ENCODE peak calls at places on chromosomes 13 and 19, in five cellular contexts. One of them, this sample, is unnamed.

GRCh38 chr19:6680141-6680540 is 10.2 kb upstream of the TNFSF14 start:
- DNase-seq in mucosa of descending colon: no peak
- DNase-seq in PC-3: peak
- DNase-seq in cardiac muscle cell: no peak
- DNase-seq in esophagus squamous epithelium: no peak
- DNase-seq in this sample: no peak

GRCh38 chr19:19214892-19215291 is 3.1 kb downstream of the NCAN start:
- DNase-seq in mucosa of descending colon: peak
- DNase-seq in PC-3: peak
- DNase-seq in cardiac muscle cell: peak
- DNase-seq in esophagus squamous epithelium: no peak
- DNase-seq in this sample: peak

GRCh38 chr13:77028202-77028601 is 1.2 kb upstream of the FBXL3 start:
- DNase-seq in mucosa of descending colon: no peak
- DNase-seq in PC-3: no peak
- DNase-seq in cardiac muscle cell: no peak
- DNase-seq in esophagus squamous epithelium: no peak
- DNase-seq in this sample: peak

GRCh38 chr13:55567721-55568625 is 1572.7 kb upstream of the PRR20A start:
- DNase-seq in mucosa of descending colon: no peak
- DNase-seq in PC-3: no peak
- DNase-seq in cardiac muscle cell: no peak
- DNase-seq in esophagus squamous epithelium: no peak
- DNase-seq in this sample: no peak

GRCh38 chr19:49809155-49809986 is 3.7 kb downstream of the FUZ start:
- DNase-seq in mucosa of descending colon: peak
- DNase-seq in PC-3: peak
- DNase-seq in cardiac muscle cell: peak
- DNase-seq in esophagus squamous epithelium: no peak
- DNase-seq in this sample: no peak

GRCh38 chr19:40421468-40421778 is 4.4 kb downstream of the SERTAD1 start:
- DNase-seq in mucosa of descending colon: no peak
- DNase-seq in PC-3: no peak
- DNase-seq in cardiac muscle cell: no peak
- DNase-seq in esophagus squamous epithelium: no peak
- DNase-seq in this sample: no peak

GRCh38 chr19:30229524-30230174 is 142.5 kb upstream of the ZNF536 start:
- DNase-seq in mucosa of descending colon: no peak
- DNase-seq in PC-3: no peak
- DNase-seq in cardiac muscle cell: no peak
- DNase-seq in esophagus squamous epithelium: no peak
- DNase-seq in this sample: no peak

GRCh38 chr13:111429064-111429558 is 108.7 kb downstream of the TEX29 start:
- DNase-seq in mucosa of descending colon: no peak
- DNase-seq in PC-3: peak
- DNase-seq in cardiac muscle cell: peak
- DNase-seq in esophagus squamous epithelium: no peak
- DNase-seq in this sample: peak

GRCh38 chr13:45859682-45860081 is 8.1 kb upstream of the SIAH3 start:
- DNase-seq in mucosa of descending colon: no peak
- DNase-seq in PC-3: no peak
- DNase-seq in cardiac muscle cell: peak
- DNase-seq in esophagus squamous epithelium: no peak
- DNase-seq in this sample: no peak

GRCh38 chr13:79593121-79593520 is 112.2 kb downstream of the NDFIP2 start:
- DNase-seq in mucosa of descending colon: no peak
- DNase-seq in PC-3: no peak
- DNase-seq in cardiac muscle cell: no peak
- DNase-seq in esophagus squamous epithelium: no peak
- DNase-seq in this sample: no peak

GRCh38 chr19:6528544-6529121 is 2.2 kb upstream of the TNFSF9 start:
- DNase-seq in mucosa of descending colon: peak
- DNase-seq in PC-3: no peak
- DNase-seq in cardiac muscle cell: peak
- DNase-seq in esophagus squamous epithelium: no peak
- DNase-seq in this sample: no peak

GRCh38 chr13:51152713-51153112 is 41.6 kb upstream of the C13orf42 start:
- DNase-seq in mucosa of descending colon: no peak
- DNase-seq in PC-3: no peak
- DNase-seq in cardiac muscle cell: no peak
- DNase-seq in esophagus squamous epithelium: no peak
- DNase-seq in this sample: no peak

GRCh38 chr19:1668339-1669123 is 16.1 kb upstream of the TCF3 start:
- DNase-seq in mucosa of descending colon: no peak
- DNase-seq in PC-3: no peak
- DNase-seq in cardiac muscle cell: peak
- DNase-seq in esophagus squamous epithelium: no peak
- DNase-seq in this sample: no peak

GRCh38 chr13:84951128-84951527 is 848.1 kb downstream of the SLITRK6 start:
- DNase-seq in mucosa of descending colon: no peak
- DNase-seq in PC-3: peak
- DNase-seq in cardiac muscle cell: no peak
- DNase-seq in esophagus squamous epithelium: no peak
- DNase-seq in this sample: no peak

GRCh38 chr13:81058916-81059290 is 718.0 kb upstream of the SPRY2 start:
- DNase-seq in mucosa of descending colon: no peak
- DNase-seq in PC-3: peak
- DNase-seq in cardiac muscle cell: no peak
- DNase-seq in esophagus squamous epithelium: no peak
- DNase-seq in this sample: no peak

GRCh38 chr19:40862785-40863184 is 12.5 kb upstream of the CYP2A6 start:
- DNase-seq in mucosa of descending colon: no peak
- DNase-seq in PC-3: peak
- DNase-seq in cardiac muscle cell: no peak
- DNase-seq in esophagus squamous epithelium: no peak
- DNase-seq in this sample: no peak

GRCh38 chr13:35763805-35764170 is 287.3 kb upstream of the MAB21L1 start:
- DNase-seq in mucosa of descending colon: no peak
- DNase-seq in PC-3: no peak
- DNase-seq in cardiac muscle cell: no peak
- DNase-seq in esophagus squamous epithelium: no peak
- DNase-seq in this sample: no peak

GRCh38 chr13:31242342-31242741 is 42.6 kb downstream of the B3GLCT start:
- DNase-seq in mucosa of descending colon: no peak
- DNase-seq in PC-3: no peak
- DNase-seq in cardiac muscle cell: no peak
- DNase-seq in esophagus squamous epithelium: no peak
- DNase-seq in this sample: no peak

GRCh38 chr13:25330541-25330940 is 29.1 kb downstream of the NUP58 start:
- DNase-seq in mucosa of descending colon: no peak
- DNase-seq in PC-3: peak
- DNase-seq in cardiac muscle cell: no peak
- DNase-seq in esophagus squamous epithelium: no peak
- DNase-seq in this sample: no peak

GRCh38 chr13:37141011-37141410 is 35.5 kb upstream of the CSNK1A1L start:
- DNase-seq in mucosa of descending colon: no peak
- DNase-seq in PC-3: no peak
- DNase-seq in cardiac muscle cell: no peak
- DNase-seq in esophagus squamous epithelium: no peak
- DNase-seq in this sample: no peak

GRCh38 chr13:21556051-21556450 is 47.9 kb downstream of the MICU2 start:
- DNase-seq in mucosa of descending colon: no peak
- DNase-seq in PC-3: no peak
- DNase-seq in cardiac muscle cell: no peak
- DNase-seq in esophagus squamous epithelium: no peak
- DNase-seq in this sample: no peak

GRCh38 chr19:6100284-6100915 is 9.9 kb downstream of the RFX2 start:
- DNase-seq in mucosa of descending colon: no peak
- DNase-seq in PC-3: no peak
- DNase-seq in cardiac muscle cell: no peak
- DNase-seq in esophagus squamous epithelium: no peak
- DNase-seq in this sample: peak

GRCh38 chr13:80399340-80400163 is 58.6 kb upstream of the SPRY2 start:
- DNase-seq in mucosa of descending colon: no peak
- DNase-seq in PC-3: peak
- DNase-seq in cardiac muscle cell: no peak
- DNase-seq in esophagus squamous epithelium: no peak
- DNase-seq in this sample: no peak

GRCh38 chr19:2330255-2330631 is 1.8 kb downstream of the SPPL2B start:
- DNase-seq in mucosa of descending colon: no peak
- DNase-seq in PC-3: no peak
- DNase-seq in cardiac muscle cell: no peak
- DNase-seq in esophagus squamous epithelium: no peak
- DNase-seq in this sample: no peak

GRCh38 chr19:20964798-20965197 is 41.7 kb downstream of the ZNF85 start:
- DNase-seq in mucosa of descending colon: no peak
- DNase-seq in PC-3: no peak
- DNase-seq in cardiac muscle cell: peak
- DNase-seq in esophagus squamous epithelium: no peak
- DNase-seq in this sample: no peak

GRCh38 chr13:93235258-93236015 is 8.8 kb downstream of the GPC6 start:
- DNase-seq in mucosa of descending colon: no peak
- DNase-seq in PC-3: no peak
- DNase-seq in cardiac muscle cell: no peak
- DNase-seq in esophagus squamous epithelium: no peak
- DNase-seq in this sample: no peak

GRCh38 chr19:34308381-34309367 is 54.3 kb downstream of the GARRE1 start:
- DNase-seq in mucosa of descending colon: no peak
- DNase-seq in PC-3: no peak
- DNase-seq in cardiac muscle cell: no peak
- DNase-seq in esophagus squamous epithelium: no peak
- DNase-seq in this sample: no peak

GRCh38 chr19:29841559-29842367 is 30.0 kb downstream of the CCNE1 start:
- DNase-seq in mucosa of descending colon: no peak
- DNase-seq in PC-3: peak
- DNase-seq in cardiac muscle cell: peak
- DNase-seq in esophagus squamous epithelium: no peak
- DNase-seq in this sample: peak

GRCh38 chr19:4375620-4376228 is 24.6 kb downstream of the SH3GL1 start:
- DNase-seq in mucosa of descending colon: no peak
- DNase-seq in PC-3: peak
- DNase-seq in cardiac muscle cell: no peak
- DNase-seq in esophagus squamous epithelium: no peak
- DNase-seq in this sample: peak

GRCh38 chr13:32824061-32824460 is 192.2 kb upstream of the KL start:
- DNase-seq in mucosa of descending colon: no peak
- DNase-seq in PC-3: no peak
- DNase-seq in cardiac muscle cell: no peak
- DNase-seq in esophagus squamous epithelium: no peak
- DNase-seq in this sample: no peak

GRCh38 chr13:59846845-59847620 is 316.7 kb downstream of the DIAPH3 start:
- DNase-seq in mucosa of descending colon: no peak
- DNase-seq in PC-3: no peak
- DNase-seq in cardiac muscle cell: no peak
- DNase-seq in esophagus squamous epithelium: no peak
- DNase-seq in this sample: no peak

GRCh38 chr19:1065606-1066109 is 1.3 kb upstream of the ARHGAP45 start:
- DNase-seq in mucosa of descending colon: peak
- DNase-seq in PC-3: peak
- DNase-seq in cardiac muscle cell: peak
- DNase-seq in esophagus squamous epithelium: no peak
- DNase-seq in this sample: no peak

GRCh38 chr13:106680796-106681482 is 113.0 kb upstream of the ARGLU1 start:
- DNase-seq in mucosa of descending colon: no peak
- DNase-seq in PC-3: no peak
- DNase-seq in cardiac muscle cell: no peak
- DNase-seq in esophagus squamous epithelium: no peak
- DNase-seq in this sample: no peak

GRCh38 chr13:35914662-35915061 is 216.5 kb downstream of the DCLK1 start:
- DNase-seq in mucosa of descending colon: no peak
- DNase-seq in PC-3: peak
- DNase-seq in cardiac muscle cell: no peak
- DNase-seq in esophagus squamous epithelium: no peak
- DNase-seq in this sample: no peak

GRCh38 chr19:5983367-5983955 is 5.5 kb upstream of the RANBP3 start:
- DNase-seq in mucosa of descending colon: no peak
- DNase-seq in PC-3: no peak
- DNase-seq in cardiac muscle cell: no peak
- DNase-seq in esophagus squamous epithelium: no peak
- DNase-seq in this sample: no peak

DNA sequence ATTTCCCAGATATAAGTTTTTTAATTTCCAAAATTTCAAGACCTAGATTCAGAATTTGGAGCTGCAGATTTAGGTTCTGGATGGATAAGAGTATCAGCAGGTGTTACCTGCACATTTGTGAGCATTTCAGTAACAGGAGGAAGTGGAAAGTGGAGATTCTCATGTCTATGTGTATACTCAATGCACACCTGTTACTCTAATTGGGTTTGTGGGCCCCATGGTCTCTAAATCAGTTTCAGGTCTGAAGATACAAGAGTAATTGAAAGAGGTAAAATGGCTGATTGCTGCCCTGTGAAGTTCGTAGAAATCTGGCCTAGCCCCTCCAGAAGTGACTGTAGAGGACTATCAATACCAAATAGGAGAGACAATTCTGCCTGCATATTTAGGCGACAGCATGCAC is 13.9 kb downstream of the ZNF675 start:
- DNase-seq in mucosa of descending colon: no peak
- DNase-seq in PC-3: no peak
- DNase-seq in cardiac muscle cell: no peak
- DNase-seq in esophagus squamous epithelium: no peak
- DNase-seq in this sample: no peak
- H3K4me3 ChIP-seq in mucosa of descending colon: no peak
- H3K4me3 ChIP-seq in PC-3: no peak
- H3K4me3 ChIP-seq in cardiac muscle cell: no peak
- H3K4me3 ChIP-seq in esophagus squamous epithelium: no peak
- H3K4me3 ChIP-seq in this sample: no peak

GRCh38 chr13:47904239-47904638 is 96.8 kb downstream of the SUCLA2 start:
- DNase-seq in mucosa of descending colon: no peak
- DNase-seq in PC-3: peak
- DNase-seq in cardiac muscle cell: no peak
- DNase-seq in esophagus squamous epithelium: no peak
- DNase-seq in this sample: peak
- H3K4me3 ChIP-seq in mucosa of descending colon: no peak
- H3K4me3 ChIP-seq in PC-3: peak
- H3K4me3 ChIP-seq in cardiac muscle cell: no peak
- H3K4me3 ChIP-seq in esophagus squamous epithelium: no peak
- H3K4me3 ChIP-seq in this sample: peak

DNA sequence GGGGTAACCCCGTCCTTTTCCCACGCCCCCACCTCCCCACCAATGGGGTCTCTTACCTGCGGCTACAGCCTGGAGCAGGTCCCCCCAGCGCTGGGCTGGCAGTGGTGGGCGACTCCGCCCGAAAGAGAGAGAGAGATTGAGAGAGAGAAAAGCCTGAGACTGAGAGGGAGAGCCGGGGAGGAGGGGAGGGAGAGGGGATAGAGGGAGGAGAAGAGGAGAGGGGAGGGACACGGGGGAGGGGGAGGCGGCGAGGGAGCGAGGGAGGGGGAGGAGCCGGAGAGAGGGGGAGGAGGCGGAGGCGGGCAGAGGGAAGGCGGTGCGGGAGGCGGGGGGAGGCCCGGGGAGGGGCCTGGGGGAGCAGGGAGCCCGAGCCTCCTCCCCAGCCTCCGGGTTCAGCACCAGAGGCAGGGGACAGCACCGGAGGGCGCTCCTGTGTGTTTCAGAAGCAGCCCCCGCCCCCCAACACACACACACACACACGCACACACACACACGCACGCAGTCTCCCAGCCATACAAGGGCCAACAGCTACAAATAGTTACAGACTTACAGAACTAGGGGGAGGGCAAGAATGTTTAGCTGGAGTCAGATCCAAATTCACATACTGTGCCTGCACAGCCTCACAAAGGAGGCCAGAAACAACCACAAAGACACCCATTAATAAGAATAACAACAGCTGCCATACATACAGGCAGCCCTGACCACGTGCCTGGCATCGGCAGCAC is at the start of gene SLC8A2:
- DNase-seq in mucosa of descending colon: peak
- DNase-seq in PC-3: peak
- DNase-seq in cardiac muscle cell: peak
- DNase-seq in esophagus squamous epithelium: no peak
- DNase-seq in this sample: peak
- H3K4me3 ChIP-seq in mucosa of descending colon: no peak
- H3K4me3 ChIP-seq in PC-3: no peak
- H3K4me3 ChIP-seq in cardiac muscle cell: peak
- H3K4me3 ChIP-seq in esophagus squamous epithelium: peak
- H3K4me3 ChIP-seq in this sample: no peak

GRCh38 chr13:110237895-110238294 is 69.1 kb downstream of the COL4A1 start:
- DNase-seq in mucosa of descending colon: no peak
- DNase-seq in PC-3: no peak
- DNase-seq in cardiac muscle cell: no peak
- DNase-seq in esophagus squamous epithelium: no peak
- DNase-seq in this sample: no peak
- H3K4me3 ChIP-seq in mucosa of descending colon: no peak
- H3K4me3 ChIP-seq in PC-3: no peak
- H3K4me3 ChIP-seq in cardiac muscle cell: no peak
- H3K4me3 ChIP-seq in esophagus squamous epithelium: no peak
- H3K4me3 ChIP-seq in this sample: no peak